ENCODE peak calls at places on chromosomes 1 and 21, in five cellular contexts. O is T-helper 9 cell; U is activated naive CD4-positive, alpha-beta T cell treated with anti-CD3 and anti-CD28 coated beads, Interleukin-2, amount 50 U/mL, for 16 hours; G is astrocyte of the cerebellum; B is NCI-H1092. K is an unnamed sample.

GRCh38 chr1:40951943-40952743 is 27.4 kb upstream of the CTPS1 start:
- DNase-seq in O (peak), U (peak), G (no peak), B (peak), K (peak)

GRCh38 chr1:212982430-212983152 is 32.2 kb downstream of the VASH2 start:
- DNase-seq in O (no peak), U (no peak), G (no peak), B (peak), K (no peak)

GRCh38 chr21:42513151-42513984 is at the start of gene SLC37A1:
- DNase-seq in O (peak), U (peak), G (no peak), B (no peak), K (no peak)

GRCh38 chr1:50989694-50990093 is 19.6 kb downstream of the CDKN2C start:
- DNase-seq in O (no peak), U (no peak), G (no peak), B (no peak), K (no peak)

GRCh38 chr1:177239792-177240191 is 69.0 kb downstream of the BRINP2 start:
- DNase-seq in O (no peak), U (no peak), G (no peak), B (no peak), K (no peak)

GRCh38 chr1:32273389-32274208 is 18.3 kb upstream of the HDAC1 start:
- DNase-seq in O (peak), U (peak), G (no peak), B (no peak), K (peak)

GRCh38 chr21:41601573-41602371 is 93.8 kb upstream of the TMPRSS2 start:
- DNase-seq in O (no peak), U (no peak), G (no peak), B (no peak), K (no peak)

GRCh38 chr1:55987491-55988255 is 591.7 kb downstream of the PLPP3 start:
- DNase-seq in O (no peak), U (no peak), G (no peak), B (no peak), K (no peak)

GRCh38 chr1:245264226-245264625 is 109.4 kb downstream of the KIF26B start:
- DNase-seq in O (no peak), U (no peak), G (no peak), B (no peak), K (no peak)

GRCh38 chr1:24704411-24705259 is 40.6 kb upstream of the CLIC4 start:
- DNase-seq in O (no peak), U (no peak), G (no peak), B (peak), K (no peak)

GRCh38 chr1:215539803-215540575 is 27.1 kb upstream of the KCTD3 start:
- DNase-seq in O (no peak), U (no peak), G (no peak), B (peak), K (no peak)

GRCh38 chr1:208030320-208031091 is 119.6 kb upstream of the CD34 start:
- DNase-seq in O (no peak), U (no peak), G (peak), B (no peak), K (no peak)

GRCh38 chr1:3465935-3466321 is 11.5 kb downstream of the ARHGEF16 start:
- DNase-seq in O (no peak), U (no peak), G (no peak), B (no peak), K (no peak)

GRCh38 chr1:205613854-205614412 is 17.9 kb downstream of the ELK4 start:
- DNase-seq in O (no peak), U (no peak), G (no peak), B (no peak), K (no peak)

GRCh38 chr1:165828103-165828558 is 717 bp downstream of the UCK2 start:
- DNase-seq in O (peak), U (peak), G (no peak), B (peak), K (peak)

GRCh38 chr1:34166191-34167090 is 1.4 kb upstream of the CSMD2 start:
- DNase-seq in O (no peak), U (no peak), G (no peak), B (no peak), K (no peak)

GRCh38 chr21:16194851-16195251 is 465.1 kb downstream of the USP25 start:
- DNase-seq in O (no peak), U (no peak), G (no peak), B (no peak), K (no peak)

GRCh38 chr1:116737855-116738318 is 16.3 kb upstream of the CD2 start:
- DNase-seq in O (peak), U (peak), G (no peak), B (no peak), K (no peak)

GRCh38 chr1:151511636-151512215 is 539 bp downstream of the CGN start:
- DNase-seq in O (peak), U (peak), G (no peak), B (peak), K (no peak)

GRCh38 chr1:183898610-183899009 is 93.7 kb downstream of the RGL1 start:
- DNase-seq in O (no peak), U (no peak), G (no peak), B (no peak), K (no peak)

GRCh38 chr1:202198360-202198711 is 4.7 kb downstream of the LGR6 start:
- DNase-seq in O (no peak), U (no peak), G (no peak), B (no peak), K (no peak)

GRCh38 chr21:31873696-31874599 is 1.1 kb downstream of the HUNK start:
- DNase-seq in O (peak), U (peak), G (no peak), B (peak), K (peak)

GRCh38 chr21:45049725-45050359 is 24.5 kb upstream of the ADARB1 start:
- DNase-seq in O (no peak), U (no peak), G (no peak), B (no peak), K (no peak)

GRCh38 chr21:34930971-34931370 is 118.1 kb downstream of the RUNX1 start:
- DNase-seq in O (no peak), U (no peak), G (peak), B (no peak), K (no peak)

GRCh38 chr1:30473920-30474817 is 249.2 kb downstream of the MATN1 start:
- DNase-seq in O (no peak), U (no peak), G (no peak), B (no peak), K (no peak)

GRCh38 chr1:145997156-145998023 is 1.0 kb upstream of the TXNIP start:
- DNase-seq in O (peak), U (peak), G (no peak), B (peak), K (peak)